ENCODE peak calls at places on chromosomes 6 and 20, in five cellular contexts. M, W, E, N and T are unnamed samples.

GRCh38 chr20:32845786-32846185 is 12.9 kb upstream of the EFCAB8 start:
- DNase-seq in M (peak), W (no peak), E (no peak), N (no peak), T (no peak)

GRCh38 chr20:11555510-11555909 is 362.2 kb upstream of the BTBD3 start:
- DNase-seq in M (no peak), W (no peak), E (no peak), N (no peak), T (no peak)

GRCh38 chr6:7621761-7622160 is 31.8 kb downstream of the SNRNP48 start:
- DNase-seq in M (peak), W (no peak), E (no peak), N (no peak), T (no peak)

GRCh38 chr20:479487-479886 is 17.2 kb upstream of the TBC1D20 start:
- DNase-seq in M (peak), W (peak), E (no peak), N (no peak), T (no peak)

GRCh38 chr6:85690071-85690470 is 47.4 kb upstream of the SYNCRIP start:
- DNase-seq in M (no peak), W (no peak), E (no peak), N (no peak), T (no peak)

GRCh38 chr20:40882173-40882572 is 146.4 kb upstream of the TOP1 start:
- DNase-seq in M (no peak), W (no peak), E (no peak), N (no peak), T (no peak)

GRCh38 chr6:126539022-126539421 is 199.1 kb downstream of the CENPW start:
- DNase-seq in M (peak), W (peak), E (no peak), N (no peak), T (no peak)

GRCh38 chr20:53899351-53900167 is 170.8 kb downstream of the BCAS1 start:
- DNase-seq in M (no peak), W (peak), E (no peak), N (peak), T (no peak)

GRCh38 chr20:23361108-23361650 is 803 bp upstream of the GZF1 start:
- DNase-seq in M (peak), W (peak), E (no peak), N (no peak), T (no peak)

DNA sequence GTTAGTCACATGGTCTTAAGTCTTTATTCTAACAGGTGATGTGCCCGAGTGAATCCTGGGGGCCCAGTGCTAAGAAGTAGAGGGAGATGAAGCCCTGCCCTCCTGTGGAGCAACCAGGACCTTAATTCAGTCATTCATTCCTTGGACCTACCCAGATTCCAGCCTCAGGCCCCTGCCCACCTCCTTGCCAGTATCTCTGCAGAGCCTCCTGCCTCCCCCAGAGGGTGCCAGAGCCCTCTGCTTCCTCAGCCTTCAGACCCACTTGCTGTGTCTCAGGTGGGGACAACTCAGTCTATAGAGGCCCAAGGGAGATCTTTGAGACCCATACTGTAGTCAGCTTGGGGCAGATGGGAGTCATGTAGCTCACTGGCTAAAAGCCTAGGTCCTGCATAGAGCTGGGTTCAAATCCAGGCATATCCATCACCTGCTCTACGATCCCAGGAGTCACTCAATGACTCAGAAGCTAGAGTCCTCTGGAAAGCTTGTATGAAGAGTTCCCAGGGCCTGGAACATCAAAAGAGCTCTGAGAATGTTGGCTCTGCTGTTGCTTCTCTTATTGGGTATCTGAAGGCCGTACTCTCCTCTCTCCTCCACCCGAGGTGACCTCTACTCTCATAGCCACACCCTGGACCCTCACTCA is 3.9 kb upstream of the SIGLEC1 start:
- DNase-seq in M (peak), W (peak), E (peak), N (peak), T (no peak)
- TF ChIP-seq CTCF in M (peak), W (peak), E (peak), N (peak), T (peak)

GRCh38 chr20:62143118-62143975 is at the start of the genes PSMA7 and SS18L1:
- DNase-seq in M (peak), W (peak), E (peak), N (peak), T (peak)
- TF ChIP-seq CTCF in M (no peak), W (no peak), E (no peak), N (no peak), T (no peak)

GRCh38 chr6:93727447-93727846 is 308.1 kb upstream of the EPHA7 start:
- DNase-seq in M (no peak), W (peak), E (no peak), N (no peak), T (no peak)

DNA sequence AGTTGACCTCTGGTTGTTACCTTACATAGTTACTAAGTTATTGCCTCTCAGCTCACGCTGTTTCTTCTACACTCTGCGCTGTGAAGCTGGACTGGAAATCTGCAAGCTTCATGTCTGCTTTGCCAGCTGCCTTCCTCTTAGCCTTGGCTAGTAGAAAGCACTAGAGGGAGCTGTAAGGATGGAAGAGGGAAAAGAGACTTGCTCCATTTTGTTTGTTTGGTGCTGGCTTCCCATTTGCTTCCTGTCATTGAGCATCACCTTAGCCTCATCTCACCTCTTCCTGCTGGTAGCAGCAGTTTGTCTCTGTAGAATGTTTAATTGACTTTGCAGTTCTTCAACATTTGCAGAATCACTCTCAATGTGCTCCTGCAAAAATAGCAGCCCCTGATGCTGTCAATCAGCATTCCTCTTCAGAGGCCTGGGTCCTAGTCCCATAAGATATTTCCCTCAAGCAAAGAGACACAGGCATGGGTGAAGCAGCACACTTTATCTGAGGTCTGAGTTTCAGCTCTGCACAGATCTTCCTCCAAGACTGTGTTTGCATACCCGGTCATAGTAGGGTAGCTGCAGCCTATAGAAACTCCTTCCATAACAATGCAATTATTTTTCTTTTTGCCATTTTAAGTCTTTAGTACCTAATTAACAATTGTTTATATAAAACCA is 302.2 kb upstream of the EPHA7 start:
- DNase-seq in M (peak), W (peak), E (peak), N (no peak), T (no peak)
- TF ChIP-seq CTCF in M (peak), W (peak), E (peak), N (no peak), T (peak)

GRCh38 chr6:120141601-120142000 is 792.0 kb upstream of the MAN1A1 start:
- DNase-seq in M (no peak), W (no peak), E (no peak), N (no peak), T (no peak)
- TF ChIP-seq CTCF in M (no peak), W (no peak), E (no peak), N (no peak), T (no peak)

DNA sequence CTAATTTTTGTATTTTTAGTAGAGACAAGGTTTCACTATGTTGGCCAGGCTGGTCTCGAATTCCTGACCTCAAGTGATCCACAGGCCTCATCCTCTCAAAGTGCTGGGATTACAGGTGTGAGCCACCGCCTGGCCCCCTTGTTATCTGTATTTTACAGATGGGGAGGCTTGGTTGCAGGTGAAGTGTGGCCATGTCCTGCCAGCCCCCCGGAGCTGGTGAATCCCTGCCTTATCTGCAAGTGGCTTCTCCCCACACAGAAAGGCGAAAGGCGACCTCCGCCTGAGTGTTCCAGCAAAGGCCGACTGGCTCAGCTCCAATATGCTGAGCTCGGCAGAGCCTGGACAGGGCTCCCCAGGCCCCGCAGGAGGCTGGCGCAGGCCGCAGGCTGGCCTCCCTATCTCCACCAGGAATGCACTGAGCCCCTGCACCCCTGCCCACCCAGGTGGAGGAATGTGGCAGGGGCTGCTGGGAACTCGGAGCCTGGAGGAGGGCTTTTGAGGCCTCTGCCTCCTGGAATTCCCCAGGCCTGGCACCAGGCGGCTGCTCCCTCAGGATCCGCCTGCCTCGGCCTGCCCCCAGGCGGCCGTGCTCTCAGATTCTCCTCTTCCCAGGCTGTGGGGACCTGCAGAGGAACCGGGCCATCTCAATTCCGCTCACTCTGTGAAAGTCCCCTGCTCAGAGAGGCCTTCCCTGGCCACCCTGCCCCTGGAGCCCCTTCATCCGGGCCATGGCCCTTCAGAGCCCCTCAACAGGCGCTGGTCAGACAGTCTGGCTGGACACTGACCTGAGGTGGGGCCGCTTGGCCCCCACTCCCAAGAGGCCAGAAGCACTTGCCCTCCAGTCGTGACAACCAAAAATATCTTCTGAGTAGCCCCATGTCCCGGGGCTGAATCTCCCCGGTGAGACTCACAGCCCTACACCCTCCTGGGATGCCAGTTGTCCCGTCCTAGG is 9.3 kb upstream of the LAMA5 start:
- DNase-seq in M (peak), W (peak), E (peak), N (peak), T (no peak)
- TF ChIP-seq CTCF in M (peak), W (peak), E (peak), N (peak), T (peak)